ENCODE peak calls at places on chromosomes 2 and 18, in four cellular contexts. J, D, F and C are unnamed samples.

GRCh38 chr2:127121776-127122176 is 14.8 kb upstream of the BIN1 start:
- DNase-seq in J (no peak), D (no peak), F (peak), C (peak)

GRCh38 chr2:44937688-44938240 is 3.7 kb upstream of the SIX3 start:
- DNase-seq in J (no peak), D (no peak), F (no peak), C (no peak)

GRCh38 chr2:198545411-198545810 is 741.0 kb downstream of the PLCL1 start:
- DNase-seq in J (no peak), D (no peak), F (no peak), C (no peak)

GRCh38 chr2:2843969-2844548 is 513.0 kb upstream of the MYT1L start:
- DNase-seq in J (peak), D (no peak), F (no peak), C (no peak)

GRCh38 chr2:233764264-233764663 is 4.2 kb downstream of the UGT1A1 start:
- DNase-seq in J (no peak), D (peak), F (no peak), C (peak)

GRCh38 chr18:12766986-12767433 is 64.2 kb downstream of the PSMG2 start:
- DNase-seq in J (peak), D (no peak), F (no peak), C (no peak)

GRCh38 chr2:7639476-7639875 is 722.3 kb downstream of the RNF144A start:
- DNase-seq in J (peak), D (no peak), F (no peak), C (no peak)

GRCh38 chr2:189248116-189248515 is 68.6 kb upstream of the COL5A2 start:
- DNase-seq in J (no peak), D (no peak), F (no peak), C (no peak)

GRCh38 chr2:6808426-6808825 is 57.3 kb downstream of the CMPK2 start:
- DNase-seq in J (no peak), D (no peak), F (no peak), C (no peak)

GRCh38 chr2:175180701-175181103 is 808 bp downstream of the ATP5MC3 start:
- DNase-seq in J (peak), D (peak), F (peak), C (peak)

GRCh38 chr2:40113997-40114396 is 334.9 kb upstream of the THUMPD2 start:
- DNase-seq in J (no peak), D (no peak), F (no peak), C (no peak)

GRCh38 chr2:112622528-112622849 is 23.2 kb upstream of the SLC20A1 start:
- DNase-seq in J (no peak), D (peak), F (no peak), C (peak)

GRCh38 chr2:136381722-136382633 is 264.0 kb upstream of the CXCR4 start:
- DNase-seq in J (no peak), D (no peak), F (no peak), C (no peak)

GRCh38 chr2:44955593-44956449 is 14.3 kb downstream of the SIX3 start:
- DNase-seq in J (peak), D (peak), F (peak), C (peak)

GRCh38 chr2:175010848-175011254 is 5.7 kb upstream of the CHN1 start:
- DNase-seq in J (no peak), D (no peak), F (no peak), C (no peak)

GRCh38 chr2:62868947-62869346 is 163.4 kb downstream of the EHBP1 start:
- DNase-seq in J (no peak), D (no peak), F (no peak), C (no peak)

GRCh38 chr2:100365434-100365833 is 43.1 kb upstream of the LONRF2 start:
- DNase-seq in J (no peak), D (peak), F (no peak), C (peak)

GRCh38 chr2:217944923-217945322 is 57.9 kb downstream of the TNS1 start:
- DNase-seq in J (no peak), D (no peak), F (no peak), C (no peak)

GRCh38 chr2:121182520-121182919 is 102.5 kb downstream of the TFCP2L1 start:
- DNase-seq in J (no peak), D (no peak), F (no peak), C (no peak)

GRCh38 chr2:168116448-168116847 is 130.9 kb downstream of the STK39 start:
- DNase-seq in J (peak), D (peak), F (no peak), C (no peak)

GRCh38 chr2:169670215-169670651 is 24.0 kb downstream of the CFAP210 start:
- DNase-seq in J (no peak), D (peak), F (no peak), C (peak)

GRCh38 chr2:108927936-108928659 is 60.9 kb downstream of the EDAR start:
- DNase-seq in J (peak), D (peak), F (no peak), C (peak)

GRCh38 chr2:113012436-113013335 is 7.4 kb downstream of the IL36A start:
- DNase-seq in J (no peak), D (peak), F (no peak), C (peak)

GRCh38 chr2:227545990-227546389 is 52.7 kb upstream of the SCYGR2 start:
- DNase-seq in J (peak), D (no peak), F (peak), C (no peak)

GRCh38 chr2:39114771-39115170 is 6.1 kb downstream of the SOS1 start:
- DNase-seq in J (no peak), D (peak), F (no peak), C (no peak)

GRCh38 chr2:223841436-223842180 is 4.2 kb upstream of the AP1S3 start:
- DNase-seq in J (no peak), D (no peak), F (no peak), C (no peak)

GRCh38 chr18:2655153-2655953 is at the start of gene SMCHD1:
- DNase-seq in J (peak), D (peak), F (peak), C (peak)

GRCh38 chr2:178650554-178650953 is 156.7 kb downstream of the TTN start:
- DNase-seq in J (no peak), D (no peak), F (no peak), C (no peak)

GRCh38 chr2:109254174-109254904 is 125.3 kb downstream of the SH3RF3 start:
- DNase-seq in J (no peak), D (no peak), F (no peak), C (no peak)

GRCh38 chr2:207459990-207460757 is 69.6 kb upstream of the CREB1 start:
- DNase-seq in J (no peak), D (no peak), F (no peak), C (no peak)

GRCh38 chr2:36357506-36358316 is 2.1 kb downstream of the CRIM1 start:
- DNase-seq in J (peak), D (peak), F (peak), C (peak)

GRCh38 chr2:130183500-130184373 is 1.7 kb downstream of the MZT2B start:
- DNase-seq in J (no peak), D (peak), F (peak), C (peak)

GRCh38 chr18:3224223-3224622 is 4.5 kb upstream of the MYOM1 start:
- DNase-seq in J (no peak), D (no peak), F (peak), C (no peak)

GRCh38 chr2:5938566-5938896 is 246.3 kb downstream of the SOX11 start:
- DNase-seq in J (peak), D (no peak), F (no peak), C (no peak)

GRCh38 chr2:157991932-157992331 is 109.7 kb upstream of the UPP2 start:
- DNase-seq in J (no peak), D (no peak), F (no peak), C (no peak)

GRCh38 chr2:157986761-157987160 is 110.6 kb upstream of the ACVR1 start:
- DNase-seq in J (no peak), D (no peak), F (no peak), C (no peak)

GRCh38 chr2:157990173-157990572 is 111.5 kb upstream of the UPP2 start:
- DNase-seq in J (no peak), D (no peak), F (no peak), C (no peak)

GRCh38 chr2:157984866-157985265 is 108.7 kb upstream of the ACVR1 start:
- DNase-seq in J (no peak), D (no peak), F (no peak), C (no peak)

GRCh38 chr2:157989227-157989626 is 112.4 kb upstream of the UPP2 start:
- DNase-seq in J (no peak), D (peak), F (no peak), C (no peak)
- H3K4me3 ChIP-seq in J (no peak), D (no peak), F (no peak), C (no peak)

DNA sequence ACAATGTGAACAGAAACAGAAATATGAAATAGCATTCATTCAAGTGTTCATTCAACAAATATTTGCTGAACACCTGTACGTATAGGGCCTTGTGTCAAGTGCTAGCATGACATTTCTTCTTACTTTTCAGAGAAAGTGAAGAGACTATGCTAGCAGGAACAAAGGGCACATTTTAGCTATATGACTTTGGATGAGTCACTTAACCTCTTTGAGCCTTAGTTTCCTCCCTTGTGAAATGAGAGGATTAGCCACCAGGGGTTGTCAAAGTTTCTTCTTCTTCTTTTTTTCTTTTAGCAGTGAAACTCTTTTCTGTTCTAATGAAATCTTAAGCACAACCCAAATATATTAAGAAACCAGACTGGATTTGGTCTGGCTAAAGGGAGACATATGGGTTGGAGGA is 53.1 kb downstream of the FIGN start:
- DNase-seq in J (no peak), D (peak), F (no peak), C (peak)
- TF ChIP-seq CTCF in J (no peak), D (peak), F (no peak), C (peak)

GRCh38 chr2:102143450-102143985 is 972 bp downstream of the IL1R1 start:
- DNase-seq in J (no peak), D (peak), F (peak), C (peak)
- H3K4me3 ChIP-seq in J (peak), D (peak), F (peak), C (peak)

GRCh38 chr18:50299626-50300388 is 12.3 kb upstream of the CXXC1 start:
- DNase-seq in J (no peak), D (no peak), F (no peak), C (no peak)

GRCh38 chr18:50293039-50293438 is 5.5 kb upstream of the CXXC1 start:
- DNase-seq in J (no peak), D (no peak), F (no peak), C (no peak)

GRCh38 chr18:50297621-50298442 is 10.3 kb upstream of the CXXC1 start:
- DNase-seq in J (no peak), D (peak), F (peak), C (peak)

GRCh38 chr18:50301074-50301473 is 13.6 kb upstream of the CXXC1 start:
- DNase-seq in J (no peak), D (no peak), F (no peak), C (no peak)

GRCh38 chr18:50298443-50299284 is 11.2 kb upstream of the CXXC1 start:
- DNase-seq in J (no peak), D (no peak), F (no peak), C (no peak)
- TF ChIP-seq CTCF in J (no peak), D (no peak), F (no peak), C (no peak)

GRCh38 chr2:221674446-221674845 is 102.3 kb upstream of the EPHA4 start:
- DNase-seq in J (no peak), D (no peak), F (no peak), C (no peak)

GRCh38 chr2:221676566-221677172 is 104.6 kb upstream of the EPHA4 start:
- DNase-seq in J (no peak), D (no peak), F (no peak), C (no peak)

GRCh38 chr2:221675509-221675908 is 103.4 kb upstream of the EPHA4 start:
- DNase-seq in J (no peak), D (no peak), F (no peak), C (no peak)

GRCh38 chr2:221680548-221680947 is 108.4 kb upstream of the EPHA4 start:
- DNase-seq in J (no peak), D (no peak), F (no peak), C (no peak)

DNA sequence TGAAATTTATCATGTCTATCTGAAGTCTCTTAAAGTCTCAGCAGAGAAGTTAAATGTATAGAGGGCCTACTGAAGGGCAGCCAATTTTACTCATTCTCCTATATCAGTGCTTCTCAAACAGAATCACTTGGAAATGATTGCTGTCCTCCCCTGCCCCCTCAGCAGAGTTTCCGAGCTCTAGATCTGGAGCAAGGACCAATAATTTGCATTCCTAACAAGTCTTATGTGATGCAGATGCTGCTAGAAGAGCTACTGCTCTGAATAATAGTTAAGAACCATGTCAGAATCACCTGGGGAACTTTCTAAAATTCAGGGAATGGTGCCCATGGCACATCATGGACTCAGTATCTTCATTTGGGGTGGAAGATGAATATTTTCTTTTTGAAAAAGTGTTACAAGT is 105.6 kb upstream of the EPHA4 start:
- DNase-seq in J (no peak), D (no peak), F (no peak), C (no peak)
- H3K4me3 ChIP-seq in J (no peak), D (no peak), F (no peak), C (no peak)